ENCODE peak calls at places on chromosomes 5 and 9, in eight cellular contexts. One of them, this sample, is unnamed.

GRCh38 chr9:114028646-114029045 is 49.5 kb downstream of the AMBP start:
- DNase-seq in WERI-Rb-1: no peak
- DNase-seq in bronchial epithelial cell: no peak
- DNase-seq in kidney: no peak
- DNase-seq in aorta: no peak
- DNase-seq in AG09309: no peak
- DNase-seq in lower leg skin: no peak
- DNase-seq in HCT116: no peak
- DNase-seq in this sample: no peak

GRCh38 chr9:108550111-108550510 is 305.7 kb downstream of the ACTL7B start:
- DNase-seq in WERI-Rb-1: no peak
- DNase-seq in bronchial epithelial cell: peak; percentile 29
- DNase-seq in kidney: no peak
- DNase-seq in aorta: no peak
- DNase-seq in AG09309: no peak
- DNase-seq in lower leg skin: no peak
- DNase-seq in HCT116: no peak
- DNase-seq in this sample: no peak

GRCh38 chr5:38291355-38291754 is 33.0 kb downstream of the EGFLAM start:
- DNase-seq in WERI-Rb-1: no peak
- DNase-seq in bronchial epithelial cell: peak; percentile 84
- DNase-seq in kidney: no peak
- DNase-seq in aorta: no peak
- DNase-seq in AG09309: no peak
- DNase-seq in lower leg skin: no peak
- DNase-seq in HCT116: no peak
- DNase-seq in this sample: no peak

GRCh38 chr9:133460405-133461175 is 812 bp downstream of the CACFD1 start:
- DNase-seq in WERI-Rb-1: peak; percentile 70
- DNase-seq in bronchial epithelial cell: peak; percentile 16
- DNase-seq in kidney: peak; percentile 93
- DNase-seq in aorta: peak; percentile 73
- DNase-seq in AG09309: no peak
- DNase-seq in lower leg skin: peak; percentile 40
- DNase-seq in HCT116: no peak
- DNase-seq in this sample: no peak

GRCh38 chr9:137245450-137246421 is 4.6 kb downstream of the TUBB4B start:
- DNase-seq in WERI-Rb-1: no peak
- DNase-seq in bronchial epithelial cell: no peak
- DNase-seq in kidney: no peak
- DNase-seq in aorta: no peak
- DNase-seq in AG09309: no peak
- DNase-seq in lower leg skin: no peak
- DNase-seq in HCT116: no peak
- DNase-seq in this sample: no peak

GRCh38 chr9:2390028-2390427 is 231.6 kb upstream of the VLDLR start:
- DNase-seq in WERI-Rb-1: no peak
- DNase-seq in bronchial epithelial cell: peak; percentile 77
- DNase-seq in kidney: no peak
- DNase-seq in aorta: no peak
- DNase-seq in AG09309: no peak
- DNase-seq in lower leg skin: peak; percentile 60
- DNase-seq in HCT116: no peak
- DNase-seq in this sample: no peak

GRCh38 chr5:141650851-141651727 is at the start of gene FCHSD1:
- DNase-seq in WERI-Rb-1: no peak
- DNase-seq in bronchial epithelial cell: peak; percentile 55
- DNase-seq in kidney: peak; percentile 96
- DNase-seq in aorta: peak; percentile 92
- DNase-seq in AG09309: no peak
- DNase-seq in lower leg skin: peak; percentile 82
- DNase-seq in HCT116: peak; percentile 65
- DNase-seq in this sample: peak; percentile 31

GRCh38 chr5:166720026-166720425 is 1571.4 kb upstream of the WWC1 start:
- DNase-seq in WERI-Rb-1: no peak
- DNase-seq in bronchial epithelial cell: peak; percentile 15
- DNase-seq in kidney: no peak
- DNase-seq in aorta: no peak
- DNase-seq in AG09309: no peak
- DNase-seq in lower leg skin: no peak
- DNase-seq in HCT116: no peak
- DNase-seq in this sample: peak; percentile 36

GRCh38 chr5:180424094-180424493 is 70.1 kb upstream of the CNOT6 start:
- DNase-seq in WERI-Rb-1: no peak
- DNase-seq in bronchial epithelial cell: no peak
- DNase-seq in kidney: no peak
- DNase-seq in aorta: no peak
- DNase-seq in AG09309: no peak
- DNase-seq in lower leg skin: no peak
- DNase-seq in HCT116: no peak
- DNase-seq in this sample: no peak

GRCh38 chr9:18361621-18362020 is 112.3 kb upstream of the ADAMTSL1 start:
- DNase-seq in WERI-Rb-1: no peak
- DNase-seq in bronchial epithelial cell: no peak
- DNase-seq in kidney: no peak
- DNase-seq in aorta: no peak
- DNase-seq in AG09309: no peak
- DNase-seq in lower leg skin: no peak
- DNase-seq in HCT116: no peak
- DNase-seq in this sample: no peak

GRCh38 chr9:18362901-18363685 is 110.9 kb upstream of the ADAMTSL1 start:
- DNase-seq in WERI-Rb-1: no peak
- DNase-seq in bronchial epithelial cell: no peak
- DNase-seq in kidney: no peak
- DNase-seq in aorta: no peak
- DNase-seq in AG09309: no peak
- DNase-seq in lower leg skin: no peak
- DNase-seq in HCT116: no peak
- DNase-seq in this sample: no peak

GRCh38 chr9:18368206-18368605 is 105.7 kb upstream of the ADAMTSL1 start:
- DNase-seq in WERI-Rb-1: no peak
- DNase-seq in bronchial epithelial cell: no peak
- DNase-seq in kidney: no peak
- DNase-seq in aorta: no peak
- DNase-seq in AG09309: no peak
- DNase-seq in lower leg skin: no peak
- DNase-seq in HCT116: no peak
- DNase-seq in this sample: no peak

GRCh38 chr9:18365651-18366050 is 108.3 kb upstream of the ADAMTSL1 start:
- DNase-seq in WERI-Rb-1: no peak
- DNase-seq in bronchial epithelial cell: no peak
- DNase-seq in kidney: no peak
- DNase-seq in aorta: no peak
- DNase-seq in AG09309: no peak
- DNase-seq in lower leg skin: no peak
- DNase-seq in HCT116: no peak
- DNase-seq in this sample: no peak

DNA sequence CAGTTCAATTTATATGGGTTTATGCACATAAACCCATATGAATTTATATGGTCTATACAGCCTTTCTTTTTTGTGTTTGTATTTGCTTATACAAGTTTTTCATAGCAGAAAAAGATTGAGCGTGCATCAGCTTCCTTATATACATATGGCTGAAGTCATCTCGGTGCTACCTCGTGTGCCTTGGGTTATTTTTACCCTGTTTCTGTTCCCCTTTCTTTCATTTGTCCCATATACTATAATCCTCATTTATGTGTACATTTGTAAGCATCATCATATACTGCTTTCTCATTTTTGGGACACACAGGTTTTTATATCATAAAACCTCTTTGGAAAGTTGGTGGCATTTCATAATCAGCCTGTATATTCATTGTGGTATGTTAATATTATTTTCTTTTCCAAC is 107.8 kb upstream of the ADAMTSL1 start:
- DNase-seq in WERI-Rb-1: no peak
- DNase-seq in bronchial epithelial cell: no peak
- DNase-seq in kidney: no peak
- DNase-seq in aorta: no peak
- DNase-seq in AG09309: no peak
- DNase-seq in lower leg skin: no peak
- DNase-seq in HCT116: no peak
- DNase-seq in this sample: no peak
- H3K4me3 ChIP-seq in WERI-Rb-1: no peak overlapping the region
- H3K4me3 ChIP-seq in bronchial epithelial cell: no peak overlapping the region
- H3K4me3 ChIP-seq in kidney: no peak overlapping the region
- H3K4me3 ChIP-seq in aorta: no peak overlapping the region
- H3K4me3 ChIP-seq in AG09309: no peak overlapping the region
- H3K4me3 ChIP-seq in lower leg skin: no peak overlapping the region
- H3K4me3 ChIP-seq in HCT116: no peak overlapping the region
- H3K4me3 ChIP-seq in this sample: no peak overlapping the region

GRCh38 chr5:77955577-77955976 is 179.4 kb upstream of the TBCA start:
- DNase-seq in WERI-Rb-1: no peak
- DNase-seq in bronchial epithelial cell: peak; percentile 23
- DNase-seq in kidney: no peak
- DNase-seq in aorta: no peak
- DNase-seq in AG09309: no peak
- DNase-seq in lower leg skin: no peak
- DNase-seq in HCT116: no peak
- DNase-seq in this sample: no peak

GRCh38 chr5:77957516-77957915 is 181.4 kb upstream of the TBCA start:
- DNase-seq in WERI-Rb-1: no peak
- DNase-seq in bronchial epithelial cell: no peak
- DNase-seq in kidney: no peak
- DNase-seq in aorta: no peak
- DNase-seq in AG09309: no peak
- DNase-seq in lower leg skin: no peak
- DNase-seq in HCT116: no peak
- DNase-seq in this sample: no peak

GRCh38 chr5:77957931-77958476 is 181.9 kb upstream of the TBCA start:
- DNase-seq in WERI-Rb-1: no peak
- DNase-seq in bronchial epithelial cell: no peak
- DNase-seq in kidney: peak; percentile 54
- DNase-seq in aorta: no peak
- DNase-seq in AG09309: no peak
- DNase-seq in lower leg skin: no peak
- DNase-seq in HCT116: no peak
- DNase-seq in this sample: no peak

GRCh38 chr5:77958642-77959315 is 182.6 kb upstream of the TBCA start:
- DNase-seq in WERI-Rb-1: no peak
- DNase-seq in bronchial epithelial cell: no peak
- DNase-seq in kidney: no peak
- DNase-seq in aorta: no peak
- DNase-seq in AG09309: no peak
- DNase-seq in lower leg skin: no peak
- DNase-seq in HCT116: no peak
- DNase-seq in this sample: no peak

GRCh38 chr5:77957081-77957480 is 180.9 kb upstream of the TBCA start:
- DNase-seq in WERI-Rb-1: no peak
- DNase-seq in bronchial epithelial cell: no peak
- DNase-seq in kidney: no peak
- DNase-seq in aorta: no peak
- DNase-seq in AG09309: no peak
- DNase-seq in lower leg skin: no peak
- DNase-seq in HCT116: no peak
- DNase-seq in this sample: no peak
- H3K4me3 ChIP-seq in WERI-Rb-1: no peak overlapping the region
- H3K4me3 ChIP-seq in bronchial epithelial cell: no peak overlapping the region
- H3K4me3 ChIP-seq in kidney: peak overlapping the region; percentile 35
- H3K4me3 ChIP-seq in aorta: no peak overlapping the region
- H3K4me3 ChIP-seq in AG09309: no peak overlapping the region
- H3K4me3 ChIP-seq in lower leg skin: no peak overlapping the region
- H3K4me3 ChIP-seq in HCT116: no peak overlapping the region
- H3K4me3 ChIP-seq in this sample: no peak overlapping the region

DNA sequence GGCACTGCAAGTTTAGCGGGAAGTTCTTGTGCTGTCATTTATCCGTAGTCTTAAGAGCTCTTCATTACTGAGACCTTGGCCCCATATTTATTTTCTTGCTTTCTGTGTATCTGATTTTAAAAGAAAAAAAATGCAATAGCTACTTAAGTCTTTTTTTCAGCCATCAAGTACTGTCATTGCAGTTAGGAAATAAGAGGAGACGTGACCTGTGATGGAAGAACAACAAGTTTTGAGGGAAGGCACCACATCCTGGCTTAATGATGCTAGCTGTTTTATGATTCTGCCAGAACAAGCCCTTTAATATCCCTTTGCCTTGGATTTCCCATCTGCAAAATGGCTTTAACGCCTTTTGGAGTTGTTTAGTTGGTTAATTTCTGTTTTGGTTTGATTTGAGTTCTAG is 3.8 kb downstream of the RGMB start:
- DNase-seq in WERI-Rb-1: no peak
- DNase-seq in bronchial epithelial cell: no peak
- DNase-seq in kidney: no peak
- DNase-seq in aorta: no peak
- DNase-seq in AG09309: no peak
- DNase-seq in lower leg skin: no peak
- DNase-seq in HCT116: no peak
- DNase-seq in this sample: no peak
- H3K4me3 ChIP-seq in WERI-Rb-1: no peak overlapping the region
- H3K4me3 ChIP-seq in bronchial epithelial cell: no peak overlapping the region
- H3K4me3 ChIP-seq in kidney: no peak overlapping the region
- H3K4me3 ChIP-seq in aorta: no peak overlapping the region
- H3K4me3 ChIP-seq in AG09309: no peak overlapping the region
- H3K4me3 ChIP-seq in lower leg skin: no peak overlapping the region
- H3K4me3 ChIP-seq in HCT116: no peak overlapping the region
- H3K4me3 ChIP-seq in this sample: peak overlapping the region; percentile 83

GRCh38 chr9:69181908-69182353 is 7.9 kb downstream of the TJP2 start:
- DNase-seq in WERI-Rb-1: no peak
- DNase-seq in bronchial epithelial cell: no peak
- DNase-seq in kidney: no peak
- DNase-seq in aorta: no peak
- DNase-seq in AG09309: no peak
- DNase-seq in lower leg skin: no peak
- DNase-seq in HCT116: no peak
- DNase-seq in this sample: no peak

GRCh38 chr9:69178583-69179011 is 4.5 kb downstream of the TJP2 start:
- DNase-seq in WERI-Rb-1: no peak
- DNase-seq in bronchial epithelial cell: peak; percentile 80
- DNase-seq in kidney: no peak
- DNase-seq in aorta: no peak
- DNase-seq in AG09309: no peak
- DNase-seq in lower leg skin: no peak
- DNase-seq in HCT116: peak; percentile 45
- DNase-seq in this sample: no peak

GRCh38 chr9:69179037-69179436 is 5.0 kb downstream of the TJP2 start:
- DNase-seq in WERI-Rb-1: no peak
- DNase-seq in bronchial epithelial cell: no peak
- DNase-seq in kidney: no peak
- DNase-seq in aorta: no peak
- DNase-seq in AG09309: no peak
- DNase-seq in lower leg skin: no peak
- DNase-seq in HCT116: no peak
- DNase-seq in this sample: no peak

GRCh38 chr9:69180670-69181069 is 6.6 kb downstream of the TJP2 start:
- DNase-seq in WERI-Rb-1: no peak
- DNase-seq in bronchial epithelial cell: peak; percentile 99
- DNase-seq in kidney: no peak
- DNase-seq in aorta: peak; percentile 75
- DNase-seq in AG09309: peak; percentile 92
- DNase-seq in lower leg skin: peak; percentile 67
- DNase-seq in HCT116: peak; percentile 83
- DNase-seq in this sample: peak; percentile 91

DNA sequence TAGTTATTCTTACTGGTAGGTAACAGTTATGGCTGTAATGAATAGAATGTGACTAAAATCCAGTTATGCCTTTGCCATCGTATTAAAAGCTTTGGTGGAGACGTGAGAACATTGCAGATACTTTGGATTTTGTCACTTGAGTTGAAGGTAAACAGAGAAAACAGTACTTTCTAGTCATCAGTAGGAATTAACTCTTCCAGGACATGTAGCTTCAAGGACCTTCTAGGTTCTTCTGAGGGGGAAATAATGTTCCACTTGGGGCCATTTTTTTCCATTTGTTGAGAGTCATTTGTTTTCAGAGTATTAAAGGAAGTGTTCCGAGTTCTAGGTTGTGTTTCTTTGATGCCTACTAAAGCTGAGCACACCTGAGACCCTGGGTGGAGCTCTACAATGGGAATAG is 6.1 kb downstream of the TJP2 start:
- DNase-seq in WERI-Rb-1: no peak
- DNase-seq in bronchial epithelial cell: no peak
- DNase-seq in kidney: no peak
- DNase-seq in aorta: no peak
- DNase-seq in AG09309: no peak
- DNase-seq in lower leg skin: no peak
- DNase-seq in HCT116: no peak
- DNase-seq in this sample: no peak
- H3K4me3 ChIP-seq in WERI-Rb-1: no peak overlapping the region
- H3K4me3 ChIP-seq in bronchial epithelial cell: no peak overlapping the region
- H3K4me3 ChIP-seq in kidney: no peak overlapping the region
- H3K4me3 ChIP-seq in aorta: no peak overlapping the region
- H3K4me3 ChIP-seq in AG09309: no peak overlapping the region
- H3K4me3 ChIP-seq in lower leg skin: no peak overlapping the region
- H3K4me3 ChIP-seq in HCT116: peak overlapping the region; percentile 22
- H3K4me3 ChIP-seq in this sample: no peak overlapping the region

This sample was measured in skeletal muscle cell.